ENCODE peak calls at places on chromosome 5, in four cellular contexts. G, I, E and M are unnamed samples.

GRCh38 chr5:57174850-57175525 is 1.1 kb downstream of the GPBP1 start:
- DNase-seq in G (no peak), I (no peak), E (peak; percentile 21), M (no peak)

GRCh38 chr5:143544606-143545005 is 141.1 kb upstream of the NR3C1 start:
- DNase-seq in G (no peak), I (peak; percentile 39), E (no peak), M (no peak)

GRCh38 chr5:89573336-89573735 is 690.4 kb upstream of the MEF2C start:
- DNase-seq in G (no peak), I (no peak), E (no peak), M (no peak)

GRCh38 chr5:36305571-36306326 is 4.0 kb upstream of the RANBP3L start:
- DNase-seq in G (peak; percentile 49), I (peak; percentile 75), E (peak; percentile 57), M (peak; percentile 68)

GRCh38 chr5:136201870-136202269 is 8.9 kb upstream of the SMIM32 start:
- DNase-seq in G (no peak), I (no peak), E (no peak), M (no peak)

GRCh38 chr5:123813937-123814624 is 302.1 kb downstream of the CSNK1G3 start:
- DNase-seq in G (no peak), I (no peak), E (no peak), M (peak; percentile 31)

GRCh38 chr5:172646716-172647285 is 5.7 kb downstream of the NEURL1B start:
- DNase-seq in G (no peak), I (peak; percentile 12), E (no peak), M (peak; percentile 41)

GRCh38 chr5:75681125-75681830 is 36.0 kb downstream of the POC5 start:
- DNase-seq in G (no peak), I (peak; percentile 66), E (peak; percentile 42), M (peak; percentile 69)

GRCh38 chr5:160199410-160199911 is 29.8 kb upstream of the FABP6 start:
- DNase-seq in G (peak; percentile 66), I (peak; percentile 55), E (peak; percentile 46), M (peak; percentile 49)

GRCh38 chr5:80686757-80687156 is 32.0 kb upstream of the DHFR start:
- DNase-seq in G (no peak), I (peak; percentile 39), E (no peak), M (peak; percentile 46)

GRCh38 chr5:79562351-79563246 is 48.7 kb upstream of the HOMER1 start:
- DNase-seq in G (no peak), I (peak; percentile 87), E (no peak), M (peak; percentile 56)

GRCh38 chr5:171426680-171427079 is 7.2 kb downstream of the FGF18 start:
- DNase-seq in G (no peak), I (no peak), E (no peak), M (no peak)

GRCh38 chr5:146541956-146542849 is 26.2 kb upstream of the GPR151 start:
- DNase-seq in G (peak; percentile 76), I (peak; percentile 68), E (peak; percentile 69), M (peak; percentile 69)

GRCh38 chr5:93604119-93604963 is 21.3 kb downstream of the NR2F1 start:
- DNase-seq in G (no peak), I (peak; percentile 47), E (no peak), M (no peak)

GRCh38 chr5:3197699-3198098 is 397.9 kb upstream of the IRX1 start:
- DNase-seq in G (no peak), I (no peak), E (no peak), M (no peak)

GRCh38 chr5:10418654-10419345 is 22.9 kb upstream of the ROPN1L start:
- DNase-seq in G (no peak), I (no peak), E (no peak), M (no peak)

GRCh38 chr5:23208959-23209431 is 298.4 kb upstream of the PRDM9 start:
- DNase-seq in G (peak; percentile 7), I (peak; percentile 61), E (peak; percentile 74), M (peak; percentile 72)

GRCh38 chr5:172564187-172564586 is 76.9 kb upstream of the NEURL1B start:
- DNase-seq in G (no peak), I (no peak), E (no peak), M (no peak)

GRCh38 chr5:169265888-169266287 is 35.1 kb downstream of the SLIT3 start:
- DNase-seq in G (no peak), I (peak; percentile 12), E (no peak), M (no peak)

GRCh38 chr5:136094913-136095641 is 37.6 kb upstream of the SMAD5 start:
- DNase-seq in G (no peak), I (no peak), E (no peak), M (no peak)

GRCh38 chr5:179553875-179554274 is 3.5 kb downstream of the RUFY1 start:
- DNase-seq in G (peak; percentile 71), I (peak; percentile 77), E (no peak), M (peak; percentile 62)

GRCh38 chr5:119036101-119036762 is 34.7 kb upstream of the DMXL1 start:
- DNase-seq in G (no peak), I (peak; percentile 81), E (no peak), M (peak; percentile 53)

GRCh38 chr5:155727512-155728145 is 599.3 kb upstream of the SGCD start:
- DNase-seq in G (no peak), I (no peak), E (no peak), M (no peak)

GRCh38 chr5:84436866-84437265 is 52.2 kb upstream of the EDIL3 start:
- DNase-seq in G (no peak), I (peak; percentile 37), E (no peak), M (peak; percentile 10)

GRCh38 chr5:33409435-33410146 is 31.2 kb upstream of the TARS1 start:
- DNase-seq in G (peak; percentile 10), I (peak; percentile 59), E (no peak), M (peak; percentile 78)

GRCh38 chr5:14593326-14594036 is 11.9 kb downstream of the OTULINL start:
- DNase-seq in G (no peak), I (no peak), E (no peak), M (no peak)

GRCh38 chr5:123344819-123345426 is 78.3 kb downstream of the CEP120 start:
- DNase-seq in G (no peak), I (peak; percentile 64), E (peak; percentile 37), M (peak; percentile 70)

GRCh38 chr5:135177591-135177990 is 143.6 kb upstream of the PITX1 start:
- DNase-seq in G (no peak), I (no peak), E (no peak), M (no peak)

GRCh38 chr5:169168288-169168687 is 132.7 kb downstream of the SLIT3 start:
- DNase-seq in G (no peak), I (no peak), E (no peak), M (no peak)

GRCh38 chr5:14476791-14477435 is 104.7 kb upstream of the OTULINL start:
- DNase-seq in G (no peak), I (peak; percentile 86), E (no peak), M (peak; percentile 70)

GRCh38 chr5:125038477-125038876 is 292.0 kb upstream of the ZNF608 start:
- DNase-seq in G (no peak), I (no peak), E (no peak), M (no peak)

GRCh38 chr5:14357441-14357840 is 214.3 kb downstream of the TRIO start:
- DNase-seq in G (no peak), I (no peak), E (no peak), M (no peak)

GRCh38 chr5:73640861-73641320 is 14.9 kb downstream of the ARHGEF28 start:
- DNase-seq in G (no peak), I (peak; percentile 72), E (no peak), M (peak; percentile 77)

GRCh38 chr5:112240011-112240410 is 179.1 kb downstream of the EPB41L4A start:
- DNase-seq in G (no peak), I (no peak), E (no peak), M (no peak)

GRCh38 chr5:64789457-64789856 is 20.7 kb downstream of the CWC27 start:
- DNase-seq in G (no peak), I (peak; percentile 84), E (no peak), M (peak; percentile 79)

GRCh38 chr5:131999471-131999931 is 12.0 kb downstream of the ACSL6 start:
- DNase-seq in G (no peak), I (no peak), E (no peak), M (no peak)

GRCh38 chr5:138668981-138669380 is 84.2 kb upstream of the CTNNA1 start:
- DNase-seq in G (no peak), I (no peak), E (no peak), M (no peak)

GRCh38 chr5:170151105-170151831 is 45.6 kb downstream of the FOXI1 start:
- DNase-seq in G (peak; percentile 82), I (peak; percentile 80), E (no peak), M (peak; percentile 84)

GRCh38 chr5:43010956-43011355 is 29.2 kb downstream of the ANXA2R start:
- DNase-seq in G (no peak), I (no peak), E (no peak), M (peak; percentile 40)

DNA sequence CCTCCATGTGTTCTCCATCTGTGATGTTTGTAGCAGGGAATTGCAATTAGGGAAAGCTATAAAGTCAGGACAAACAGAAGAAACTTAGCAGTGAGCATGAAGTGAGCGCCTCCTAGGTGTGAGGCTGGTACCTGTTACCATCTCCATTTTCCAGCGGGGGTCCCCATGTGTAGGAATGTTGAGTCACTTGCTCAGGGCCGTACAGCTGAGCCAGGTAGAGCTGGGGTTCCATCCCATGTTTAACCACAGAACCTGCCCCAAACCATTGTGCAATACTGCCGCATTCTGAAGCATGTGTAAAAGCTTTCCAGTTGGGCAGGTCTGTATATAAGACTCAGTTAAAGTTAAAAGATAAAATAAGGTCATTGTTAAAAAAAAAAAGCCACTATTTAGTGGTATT is 62.7 kb downstream of the NDFIP1 start:
- DNase-seq in G (no peak), I (no peak), E (no peak), M (no peak)
- TF ChIP-seq CTCF in G (no peak), I (no peak), E (no peak), M (no peak)

DNA sequence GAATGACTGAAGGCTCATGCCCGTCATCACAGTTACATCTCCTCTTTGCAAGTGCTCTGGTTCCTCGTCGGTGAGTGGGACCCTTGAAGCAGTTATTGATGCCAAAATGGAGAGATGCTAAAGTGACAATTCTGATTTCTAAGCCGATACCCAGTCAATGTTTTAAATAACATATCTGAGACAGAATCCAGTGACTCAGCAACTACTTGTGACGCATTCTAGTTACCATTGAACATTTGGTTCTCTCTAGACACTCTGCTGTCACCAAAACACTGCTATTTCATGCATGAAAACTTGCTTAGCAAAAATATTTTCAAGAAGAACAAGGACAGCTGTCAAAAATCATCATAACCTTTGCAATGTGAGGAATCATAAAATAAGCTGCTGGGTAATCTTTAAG is 412.6 kb downstream of the CTNND2 start:
- DNase-seq in G (no peak), I (no peak), E (no peak), M (no peak)
- H3K4me3 ChIP-seq in G (no peak overlapping the region), I (no peak overlapping the region), E (no peak overlapping the region), M (no peak overlapping the region)

DNA sequence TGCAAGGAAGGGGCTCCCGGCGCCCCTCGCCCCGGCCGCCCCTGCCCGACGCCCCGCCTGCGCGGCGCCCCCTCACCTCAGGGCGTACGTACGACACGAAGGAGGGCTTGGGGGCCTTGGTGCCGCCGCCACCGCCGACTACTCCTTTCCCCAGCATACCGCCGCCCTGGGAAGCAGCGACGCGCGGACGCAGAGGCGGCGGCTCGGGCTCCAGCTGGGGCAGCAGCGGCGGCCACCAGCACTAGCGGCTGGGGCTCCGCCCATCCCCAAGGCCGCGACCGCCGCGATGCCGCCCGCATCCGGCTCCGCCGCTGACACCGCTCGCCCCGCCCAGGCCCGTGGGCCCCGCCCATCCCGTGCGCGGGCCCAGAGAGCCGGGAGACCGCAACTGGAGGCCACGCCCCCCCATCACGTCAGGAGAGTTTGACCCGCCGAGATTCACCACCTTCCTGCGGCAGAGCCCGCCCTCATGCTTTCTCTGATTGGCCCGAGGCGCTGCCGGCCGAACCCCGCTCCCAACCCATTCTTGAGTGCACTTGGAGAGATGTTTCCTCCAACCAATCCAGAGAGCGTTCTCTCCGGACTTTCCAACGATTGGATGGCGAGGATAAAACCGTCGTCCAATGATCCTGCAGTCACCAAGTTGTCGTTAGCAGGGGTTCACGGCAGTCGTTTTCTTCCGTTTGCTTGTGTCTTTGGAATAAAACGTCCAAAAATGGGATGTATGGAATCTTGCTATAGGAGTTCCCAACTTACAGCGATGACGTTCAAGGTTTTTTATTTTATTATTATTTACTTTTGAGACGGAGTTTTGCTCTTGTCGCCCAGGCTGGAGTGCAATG is at the start of gene MTMR12:
- DNase-seq in G (peak; percentile 100), I (peak; percentile 99), E (peak; percentile 99), M (peak; percentile 99)
- TF ChIP-seq CTCF in G (no peak), I (no peak), E (no peak), M (no peak)

GRCh38 chr5:175520873-175521272 is 42.5 kb downstream of the SFXN1 start:
- DNase-seq in G (no peak), I (no peak), E (no peak), M (no peak)
- H3K4me3 ChIP-seq in G (no peak overlapping the region), I (no peak overlapping the region), E (no peak overlapping the region), M (no peak overlapping the region)